ENCODE peak calls at places on chromosomes 13 and 19, in six cellular contexts. X, E, I, N, L and O are unnamed samples.

GRCh38 chr13:32060319-32060924 is 28.8 kb downstream of the FRY start:
- DNase-seq in E (no peak), N (peak), L (no peak), X (no peak), I (no peak), O (no peak)

GRCh38 chr13:75417647-75418046 is 64.3 kb downstream of the TBC1D4 start:
- DNase-seq in N (no peak), L (no peak), X (no peak), E (no peak), I (no peak), O (peak)

GRCh38 chr19:46924874-46925547 is 64.2 kb downstream of the ARHGAP35 start:
- DNase-seq in L (no peak), X (peak), E (no peak), I (no peak), N (peak), O (peak)

GRCh38 chr19:50003810-50004419 is 21.3 kb downstream of the VRK3 start:
- DNase-seq in X (peak), N (no peak), E (peak), L (peak), I (no peak), O (no peak)

GRCh38 chr19:3099347-3100145 is 5.4 kb downstream of the GNA11 start:
- DNase-seq in N (no peak), I (peak), E (no peak), X (no peak), L (no peak), O (no peak)

GRCh38 chr19:54967611-54968010 is 1.4 kb downstream of the NLRP2 start:
- DNase-seq in N (no peak), L (no peak), I (no peak), X (no peak), E (no peak), O (no peak)

GRCh38 chr19:3061214-3062161 is 807 bp downstream of the TLE5 start:
- DNase-seq in X (peak), N (peak), I (peak), L (peak), E (no peak), O (no peak)

GRCh38 chr19:8456064-8456463 is 11.3 kb downstream of the HNRNPM start:
- DNase-seq in E (no peak), I (no peak), N (no peak), L (no peak), X (no peak), O (no peak)

GRCh38 chr13:63517376-63517775 is 2101.7 kb upstream of the PCDH20 start:
- DNase-seq in I (no peak), E (peak), X (no peak), L (peak), N (no peak), O (no peak)

GRCh38 chr13:112522578-112522977 is 65.4 kb downstream of the TUBGCP3 start:
- DNase-seq in X (no peak), I (no peak), N (no peak), E (peak), L (no peak), O (no peak)

GRCh38 chr19:22612316-22612715 is 21.8 kb upstream of the ZNF492 start:
- DNase-seq in N (no peak), I (no peak), X (no peak), E (no peak), L (no peak), O (no peak)
- H3K4me3 ChIP-seq in N (no peak), I (no peak), X (no peak), E (no peak), L (no peak), O (no peak)

DNA sequence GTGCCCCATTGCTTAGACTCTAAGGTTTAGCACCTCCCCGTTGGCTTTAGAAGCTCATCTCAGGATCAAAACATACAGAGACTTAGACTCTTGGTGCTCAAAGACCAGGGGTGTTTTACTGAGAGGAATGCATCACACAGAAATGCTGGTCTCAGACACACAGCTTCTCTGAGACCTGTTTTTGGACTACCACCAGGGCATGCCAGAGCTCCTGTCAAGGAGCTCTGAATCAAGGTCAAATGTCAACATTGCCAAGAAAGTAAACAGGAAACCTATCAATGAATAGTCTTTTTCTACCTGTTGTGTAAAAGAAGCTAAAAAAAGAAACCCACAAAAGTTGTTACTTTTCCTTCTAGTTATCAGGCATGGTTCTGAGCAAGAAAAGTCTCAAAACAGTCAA is 149.2 kb downstream of the COL4A1 start:
- DNase-seq in E (no peak), X (peak), L (no peak), I (no peak), N (no peak), O (no peak)
- TF ChIP-seq CTCF in E (no peak), X (no peak), L (no peak), I (no peak), N (no peak), O (no peak)

GRCh38 chr19:18682807-18683108 is 722 bp upstream of the CRTC1 start:
- DNase-seq in L (no peak), E (no peak), X (no peak), I (no peak), N (no peak), O (no peak)
- H3K4me3 ChIP-seq in L (no peak), E (peak), X (peak), I (no peak), N (no peak), O (peak)

GRCh38 chr13:77820431-77821149 is 98.0 kb downstream of the EDNRB start:
- DNase-seq in N (no peak), E (no peak), L (no peak), X (no peak), I (no peak), O (no peak)
- TF ChIP-seq CTCF in N (peak), E (no peak), L (peak), X (no peak), I (no peak), O (no peak)

DNA sequence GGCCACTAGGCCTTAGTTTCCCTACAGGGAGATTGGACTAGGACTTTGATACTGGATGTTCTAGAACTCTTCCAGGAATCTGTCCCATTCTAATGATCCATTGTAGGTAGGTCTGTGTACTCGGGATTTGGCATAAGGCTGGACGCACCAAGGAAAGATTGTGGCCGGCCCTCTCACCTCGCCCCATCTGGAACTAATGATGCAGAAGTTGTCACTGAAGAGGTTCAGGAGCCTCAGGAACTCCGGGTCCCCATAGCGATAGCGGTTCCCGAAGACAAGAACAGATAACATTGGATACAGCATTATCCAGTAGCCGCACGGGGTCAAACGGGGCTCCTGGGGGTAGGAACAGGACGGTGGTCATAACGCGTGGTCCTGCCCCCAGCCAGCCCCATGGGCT is 11.2 kb downstream of the EGLN2 start:
- DNase-seq in X (no peak), L (no peak), I (no peak), N (no peak), E (no peak), O (no peak)
- H3K4me3 ChIP-seq in X (peak), L (peak), I (no peak), N (peak), E (no peak), O (no peak)

GRCh38 chr13:50213526-50213925 is 198.3 kb downstream of the KCNRG start:
- DNase-seq in E (no peak), N (no peak), X (no peak), L (no peak), I (no peak), O (no peak)

GRCh38 chr13:50203256-50204083 is 188.2 kb downstream of the KCNRG start:
- DNase-seq in L (no peak), E (no peak), X (no peak), I (no peak), N (no peak), O (no peak)

GRCh38 chr13:50214514-50214913 is 199.3 kb downstream of the KCNRG start:
- DNase-seq in L (no peak), E (no peak), I (no peak), X (no peak), N (no peak), O (no peak)

GRCh38 chr13:50209646-50210045 is 194.4 kb downstream of the KCNRG start:
- DNase-seq in X (no peak), I (no peak), N (no peak), E (no peak), L (no peak), O (no peak)

GRCh38 chr13:50208826-50209335 is 193.6 kb downstream of the KCNRG start:
- DNase-seq in X (no peak), L (peak), I (peak), N (peak), E (peak), O (no peak)
- TF ChIP-seq CTCF in X (no peak), L (no peak), I (no peak), N (no peak), E (no peak), O (no peak)

GRCh38 chr13:50123002-50123401 is 107.8 kb downstream of the KCNRG start:
- DNase-seq in E (no peak), I (no peak), N (no peak), L (no peak), X (no peak), O (no peak)

GRCh38 chr13:50123515-50123861 is 108.2 kb downstream of the KCNRG start:
- DNase-seq in I (no peak), L (no peak), X (no peak), E (no peak), N (no peak), O (no peak)

GRCh38 chr13:50124536-50125305 is 109.5 kb downstream of the KCNRG start:
- DNase-seq in N (peak), E (peak), X (peak), L (peak), I (peak), O (no peak)

GRCh38 chr13:50123862-50124535 is 108.8 kb downstream of the KCNRG start:
- DNase-seq in X (peak), N (peak), E (peak), L (peak), I (peak), O (peak)

GRCh38 chr13:50122465-50122864 is 107.2 kb downstream of the KCNRG start:
- DNase-seq in X (no peak), N (no peak), I (no peak), E (no peak), L (no peak), O (no peak)
- H3K4me3 ChIP-seq in X (no peak), N (no peak), I (no peak), E (no peak), L (no peak), O (no peak)

GRCh38 chr19:883661-884211 is 9.3 kb downstream of the MED16 start:
- DNase-seq in X (no peak), L (no peak), I (no peak), N (no peak), E (no peak), O (no peak)
- TF ChIP-seq CTCF in X (no peak), L (no peak), I (no peak), N (no peak), E (no peak), O (no peak)